ENCODE peak calls at places on chromosomes 5 and 9, in seven cellular contexts. W, C, R, N, H, X and O are unnamed samples.

GRCh38 chr5:125870271-125870670 is 552.9 kb upstream of the GRAMD2B start:
- DNase-seq in W (no peak), X (no peak), H (no peak), C (no peak), R (no peak), N (peak; percentile 13), O (peak; percentile 33)

GRCh38 chr9:89941875-89942274 is 337.1 kb downstream of the GADD45G start:
- DNase-seq in N (peak; percentile 60), R (peak; percentile 38), X (no peak), W (peak; percentile 54), C (no peak), H (no peak), O (peak; percentile 94)

GRCh38 chr5:81849769-81850367 is 99.0 kb upstream of the SSBP2 start:
- DNase-seq in H (no peak), C (no peak), W (no peak), N (no peak), R (no peak), X (no peak), O (no peak)

GRCh38 chr5:6962256-6962655 is 249.0 kb downstream of the TENT4A start:
- DNase-seq in N (no peak), C (no peak), X (no peak), H (no peak), R (no peak), W (no peak), O (no peak)

GRCh38 chr9:74951725-74952151 is 974 bp downstream of the C9orf40 start:
- DNase-seq in N (no peak), W (no peak), X (peak; percentile 37), R (no peak), C (peak; percentile 68), H (peak; percentile 79), O (peak; percentile 42)

GRCh38 chr5:10789726-10790125 is 28.7 kb upstream of the DAP start:
- DNase-seq in W (no peak), N (no peak), H (no peak), R (no peak), C (no peak), X (no peak), O (no peak)

GRCh38 chr9:2420488-2421056 is 201.0 kb upstream of the VLDLR start:
- DNase-seq in X (no peak), R (no peak), N (no peak), W (no peak), H (no peak), C (no peak), O (no peak)

GRCh38 chr5:143172736-143173135 is 230.8 kb downstream of the NR3C1 start:
- DNase-seq in W (no peak), C (no peak), X (no peak), H (no peak), N (no peak), R (no peak), O (no peak)

GRCh38 chr5:63570752-63571151 is 391.5 kb downstream of the HTR1A start:
- DNase-seq in R (no peak), W (no peak), N (no peak), H (no peak), X (no peak), C (no peak), O (no peak)

GRCh38 chr9:20297646-20298084 is 324.6 kb downstream of the MLLT3 start:
- DNase-seq in W (no peak), R (peak; percentile 42), X (no peak), N (peak; percentile 5), H (no peak), C (no peak), O (peak; percentile 72)

GRCh38 chr9:135051316-135052038 is 36.0 kb upstream of the OLFM1 start:
- DNase-seq in H (peak; percentile 14), R (no peak), W (no peak), X (no peak), N (no peak), C (no peak), O (no peak)

GRCh38 chr5:178532666-178533065 is 57.5 kb downstream of the COL23A1 start:
- DNase-seq in N (no peak), C (no peak), R (no peak), W (no peak), H (peak; percentile 15), X (no peak), O (no peak)

GRCh38 chr9:136481558-136481957 is 1.3 kb downstream of the SEC16A start:
- DNase-seq in X (no peak), R (no peak), C (no peak), N (no peak), W (no peak), H (no peak), O (peak; percentile 10)
- H3K4me3 ChIP-seq in X (peak overlapping the region; percentile 92), R (peak overlapping the region; percentile 78), C (peak overlapping the region; percentile 72), N (peak overlapping the region; percentile 63), W (peak overlapping the region; percentile 97), H (no peak overlapping the region), O (peak overlapping the region; percentile 84)

GRCh38 chr5:68216737-68217231 is 1.2 kb downstream of the PIK3R1 start:
- DNase-seq in R (no peak), W (no peak), H (no peak), N (no peak), X (no peak), C (no peak), O (no peak)

GRCh38 chr5:68217476-68217984 is 2.0 kb downstream of the PIK3R1 start:
- DNase-seq in C (no peak), R (no peak), N (no peak), W (no peak), H (no peak), X (no peak), O (peak; percentile 33)

GRCh38 chr5:68215888-68216736 is 556 bp downstream of the PIK3R1 start:
- DNase-seq in X (peak; percentile 25), W (no peak), H (peak; percentile 78), R (no peak), C (peak; percentile 79), N (no peak), O (peak; percentile 40)

GRCh38 chr5:68214472-68215207 is 916 bp upstream of the PIK3R1 start:
- DNase-seq in R (no peak), W (no peak), N (no peak), C (no peak), H (no peak), X (no peak), O (no peak)

DNA sequence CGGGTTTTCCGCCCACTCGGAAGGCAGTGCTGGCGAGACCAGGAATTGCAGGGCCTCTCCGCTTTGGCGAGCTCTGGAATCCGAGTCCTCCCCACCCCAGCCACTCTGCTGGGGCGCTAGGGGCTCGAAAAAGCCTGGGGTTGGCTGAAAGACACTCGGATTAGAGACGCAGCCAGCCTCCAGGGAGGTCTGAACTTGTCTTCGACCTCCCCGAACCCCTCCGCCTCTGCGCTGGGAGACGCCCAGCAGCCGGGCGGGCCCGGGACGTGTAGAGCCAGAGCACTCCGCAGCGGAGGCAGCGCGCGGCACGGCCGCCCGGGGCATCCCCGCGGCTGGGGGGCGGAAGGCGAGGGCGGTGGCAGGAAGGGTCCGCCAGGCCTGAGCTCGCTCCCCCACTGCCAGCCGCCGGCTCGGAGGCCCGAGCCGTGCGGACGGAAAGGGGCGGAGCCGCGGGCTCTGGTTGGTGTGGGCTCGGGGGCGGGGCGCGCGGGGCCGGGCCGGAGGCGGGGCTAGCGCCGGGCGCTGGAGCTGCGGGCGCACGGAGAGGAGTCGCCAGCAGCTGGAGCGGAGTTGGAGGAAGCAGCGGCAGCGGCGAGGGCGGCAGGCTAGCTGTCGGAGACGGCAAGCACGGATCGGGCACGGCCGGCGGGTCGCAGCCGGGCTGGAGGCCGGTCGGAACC is at the start of gene PIK3R1:
- DNase-seq in C (peak; percentile 95), X (peak; percentile 93), W (peak; percentile 71), H (peak; percentile 98), R (peak; percentile 49), N (peak; percentile 61), O (peak; percentile 94)
- TF ChIP-seq CTCF in C (no peak), X (peak; percentile 27), W (no peak), H (peak; percentile 9), R (peak; percentile 50), N (peak; percentile 54), O (peak; percentile 44)

DNA sequence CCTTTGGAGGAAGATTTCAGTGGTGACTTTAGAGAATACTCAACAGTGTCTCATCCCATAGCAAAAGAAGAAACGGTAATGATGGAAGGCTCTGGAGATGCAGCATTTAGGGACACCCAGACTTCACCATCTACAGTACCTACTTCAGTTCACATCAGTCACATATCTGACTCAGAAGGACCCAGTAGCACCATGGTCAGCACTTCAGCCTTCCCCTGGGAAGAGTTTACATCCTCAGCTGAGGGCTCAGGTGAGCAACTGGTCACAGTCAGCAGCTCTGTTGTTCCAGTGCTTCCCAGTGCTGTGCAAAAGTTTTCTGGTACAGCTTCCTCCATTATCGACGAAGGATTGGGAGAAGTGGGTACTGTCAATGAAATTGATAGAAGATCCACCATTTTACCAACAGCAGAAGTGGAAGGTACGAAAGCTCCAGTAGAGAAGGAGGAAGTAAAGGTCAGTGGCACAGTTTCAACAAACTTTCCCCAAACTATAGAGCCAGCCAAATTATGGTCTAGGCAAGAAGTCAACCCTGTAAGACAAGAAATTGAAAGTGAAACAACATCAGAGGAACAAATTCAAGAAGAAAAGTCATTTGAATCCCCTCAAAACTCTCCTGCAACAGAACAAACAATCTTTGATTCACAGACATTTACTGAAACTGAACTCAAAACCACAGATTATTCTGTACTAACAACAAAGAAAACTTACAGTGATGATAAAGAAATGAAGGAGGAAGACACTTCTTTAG is 67.4 kb downstream of the VCAN start:
- DNase-seq in X (no peak), H (no peak), C (no peak), N (no peak), R (no peak), W (no peak), O (no peak)
- H3K4me3 ChIP-seq in X (no peak overlapping the region), H (no peak overlapping the region), C (no peak overlapping the region), N (no peak overlapping the region), R (no peak overlapping the region), W (no peak overlapping the region), O (no peak overlapping the region)

DNA sequence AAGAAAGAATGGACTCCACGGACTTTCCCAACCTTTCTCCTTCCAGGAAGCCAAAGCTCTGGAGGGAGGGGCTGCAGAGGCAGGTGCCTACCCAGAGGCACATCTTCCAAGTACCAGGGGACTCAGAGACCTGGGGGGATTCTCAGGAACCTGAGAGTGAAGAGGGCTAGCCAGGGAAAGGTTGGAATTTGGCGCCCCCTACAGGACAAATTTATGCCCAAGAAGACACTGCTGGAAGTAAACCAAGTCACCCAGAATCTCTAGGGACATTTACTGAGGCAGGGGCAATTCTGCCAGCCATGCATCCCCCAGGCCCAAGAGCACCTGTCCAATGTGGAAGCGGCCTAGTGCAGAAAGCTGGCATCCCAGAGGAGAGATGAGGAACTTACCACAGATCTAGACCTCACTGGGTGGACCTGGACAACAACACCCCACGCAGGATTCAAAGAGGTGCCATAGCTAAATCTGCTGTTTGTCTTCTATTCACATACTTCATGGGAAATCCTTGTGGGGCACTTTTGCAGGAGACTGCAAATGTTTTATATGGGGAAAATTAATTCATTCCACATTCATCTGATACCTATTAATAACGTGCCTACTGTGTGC is 25.9 kb upstream of the IDNK start:
- DNase-seq in R (no peak), X (peak; percentile 32), C (no peak), H (no peak), W (no peak), N (no peak), O (peak; percentile 33)
- TF ChIP-seq CTCF in R (peak; percentile 36), X (peak; percentile 89), C (peak; percentile 63), H (peak; percentile 58), W (peak; percentile 68), N (peak; percentile 60), O (peak; percentile 68)